ENCODE peak calls at places on chromosomes 16 and 17, in four cellular contexts. F is anterior cingulate cortex, O is mucosa of gallbladder, R is fibroblast of mammary gland. M is an unnamed sample.

GRCh38 chr17:78343433-78344201 is 16.3 kb downstream of the SOCS3 start:
- DNase-seq in F (no peak), O (no peak), R (no peak), M (no peak)

GRCh38 chr17:64741038-64741641 is 79.0 kb upstream of the SMURF2 start:
- DNase-seq in F (no peak), O (peak), R (peak), M (no peak)

GRCh38 chr17:77085916-77086432 is 54.8 kb upstream of the SEC14L1 start:
- DNase-seq in F (no peak), O (no peak), R (no peak), M (no peak)

GRCh38 chr16:49649013-49649785 is 206.7 kb downstream of the ZNF423 start:
- DNase-seq in F (no peak), O (peak), R (peak), M (no peak)

GRCh38 chr17:12231027-12231682 is 210.5 kb downstream of the MAP2K4 start:
- DNase-seq in F (no peak), O (no peak), R (peak), M (no peak)

GRCh38 chr17:79090503-79091372 is 16.1 kb downstream of the ENGASE start:
- DNase-seq in F (no peak), O (no peak), R (peak), M (no peak)

GRCh38 chr16:53090271-53090590 is 35.4 kb downstream of the CHD9 start:
- DNase-seq in F (no peak), O (no peak), R (no peak), M (no peak)

GRCh38 chr17:32523017-32523680 is 36.4 kb downstream of the CDK5R1 start:
- DNase-seq in F (no peak), O (no peak), R (no peak), M (no peak)

GRCh38 chr17:83136931-83137330 is 57.5 kb downstream of the METRNL start:
- DNase-seq in F (no peak), O (no peak), R (no peak), M (no peak)

GRCh38 chr16:90077757-90078593 is 844 bp upstream of the PRDM7 start:
- DNase-seq in F (no peak), O (peak), R (peak), M (no peak)

GRCh38 chr16:64365448-64365858 is 756.4 kb downstream of the CDH11 start:
- DNase-seq in F (no peak), O (no peak), R (peak), M (no peak)

GRCh38 chr16:14576532-14576931 is 53.5 kb downstream of the PARN start:
- DNase-seq in F (no peak), O (peak), R (no peak), M (no peak)

GRCh38 chr16:82819286-82819685 is 192.5 kb downstream of the CDH13 start:
- DNase-seq in F (no peak), O (no peak), R (no peak), M (no peak)

GRCh38 chr16:53152321-53152720 is 97.5 kb downstream of the CHD9 start:
- DNase-seq in F (no peak), O (no peak), R (no peak), M (no peak)

GRCh38 chr16:86225905-86226371 is 284.4 kb upstream of the FOXF1 start:
- DNase-seq in F (no peak), O (no peak), R (no peak), M (no peak)

GRCh38 chr16:56370836-56371235 is 54.5 kb downstream of the AMFR start:
- DNase-seq in F (no peak), O (peak), R (peak), M (no peak)

M was measured in amygdala.